ENCODE peak calls at places on chromosomes 7 and 10, in nine cellular contexts. V is ecto neural progenitor cell, Y is NCI-H1105 treated with DMSO at 0.1 percent for 48 hours, L is T-helper 1 cell, E is neural progenitor cell, S is cerebellar cortex, H is posterior vena cava, U is hippocampal formation, G is C1 segment of cervical spinal cord. W is an unnamed sample.

GRCh38 chr10:117137031-117137910 is 799 bp downstream of the VAX1 start:
- DNase-seq in E (peak; percentile 83), Y (peak; percentile 19), V (peak; percentile 73), G (no peak), S (no peak), U (no peak), H (no peak), L (no peak), W (no peak)

GRCh38 chr7:46784746-46785145 is 797.2 kb downstream of the TNS3 start:
- DNase-seq in E (no peak), U (no peak), S (no peak), G (no peak), L (no peak), Y (no peak), V (no peak), H (no peak), W (no peak)

GRCh38 chr7:80154656-80155325 is 20.2 kb downstream of the GNAI1 start:
- DNase-seq in H (no peak), G (no peak), V (no peak), Y (no peak), E (no peak), L (no peak), U (no peak), S (no peak), W (no peak)

GRCh38 chr10:89163265-89163995 is 43.7 kb downstream of the CH25H start:
- DNase-seq in Y (no peak), E (no peak), L (peak; percentile 23), G (peak; percentile 10), U (peak; percentile 8), H (no peak), S (peak; percentile 47), V (no peak), W (peak; percentile 30)

GRCh38 chr7:29332875-29333482 is 138.4 kb downstream of the CHN2 start:
- DNase-seq in E (no peak), Y (no peak), H (no peak), U (peak; percentile 42), L (no peak), S (no peak), G (no peak), V (no peak), W (no peak)

GRCh38 chr7:100908512-100908911 is 12.8 kb upstream of the ACHE start:
- DNase-seq in L (no peak), E (no peak), G (no peak), U (no peak), Y (no peak), V (no peak), S (no peak), H (peak; percentile 4), W (no peak)

GRCh38 chr10:50231515-50232260 is 19.6 kb downstream of the ASAH2 start:
- DNase-seq in E (no peak), S (no peak), H (no peak), V (no peak), U (no peak), L (no peak), Y (no peak), G (no peak), W (no peak)

GRCh38 chr10:22097696-22098095 is 94.2 kb upstream of the DNAJC1 start:
- DNase-seq in U (no peak), Y (no peak), G (no peak), E (no peak), V (no peak), L (no peak), S (no peak), H (no peak), W (no peak)

GRCh38 chr7:106056513-106057203 is 55.5 kb downstream of the SYPL1 start:
- DNase-seq in V (peak; percentile 74), L (peak; percentile 64), S (peak; percentile 85), E (peak; percentile 72), U (peak; percentile 81), G (peak; percentile 47), Y (peak; percentile 69), H (peak; percentile 88), W (peak; percentile 73)

GRCh38 chr7:83807770-83808169 is 158.8 kb upstream of the SEMA3E start:
- DNase-seq in U (no peak), S (no peak), G (no peak), H (no peak), E (no peak), Y (no peak), V (no peak), L (no peak), W (no peak)

GRCh38 chr10:35027567-35027966 is 62.6 kb downstream of the CUL2 start:
- DNase-seq in U (no peak), L (no peak), H (no peak), E (no peak), V (no peak), G (no peak), S (peak; percentile 12), Y (peak; percentile 24), W (no peak)

GRCh38 chr10:49349390-49349789 is 46.5 kb downstream of the DRGX start:
- DNase-seq in U (no peak), V (no peak), H (no peak), Y (no peak), L (no peak), G (no peak), E (no peak), S (no peak), W (no peak)

GRCh38 chr10:61016007-61016406 is 72.0 kb upstream of the RHOBTB1 start:
- DNase-seq in Y (no peak), E (no peak), U (no peak), V (no peak), S (no peak), L (no peak), G (no peak), H (no peak), W (no peak)

GRCh38 chr7:96499532-96499931 is 177.6 kb upstream of the SLC25A13 start:
- DNase-seq in H (no peak), G (no peak), U (no peak), V (no peak), E (no peak), S (no peak), L (no peak), Y (no peak), W (no peak)

GRCh38 chr10:58994226-58995057 is 182.0 kb upstream of the PHYHIPL start:
- DNase-seq in Y (no peak), E (no peak), G (no peak), L (no peak), H (no peak), U (no peak), V (no peak), S (no peak), W (no peak)

GRCh38 chr10:124380256-124380995 is 38.3 kb downstream of the OAT start:
- DNase-seq in Y (no peak), E (no peak), L (no peak), U (no peak), G (no peak), S (no peak), V (no peak), H (no peak), W (no peak)

GRCh38 chr10:129095980-129096339 is 371.1 kb upstream of the MGMT start:
- DNase-seq in S (no peak), U (no peak), V (no peak), L (no peak), Y (no peak), E (no peak), H (no peak), G (no peak), W (no peak)

GRCh38 chr10:91614254-91614624 is 18.6 kb downstream of the PPP1R3C start:
- DNase-seq in S (no peak), E (no peak), G (no peak), Y (no peak), V (no peak), H (no peak), U (no peak), L (no peak), W (no peak)

GRCh38 chr7:69624431-69624830 is 26.2 kb downstream of the AUTS2 start:
- DNase-seq in L (no peak), U (no peak), H (no peak), S (no peak), E (no peak), V (no peak), G (no peak), Y (no peak), W (no peak)

GRCh38 chr10:125961743-125962142 is 65.4 kb downstream of the FANK1 start:
- DNase-seq in E (peak; percentile 24), G (no peak), H (no peak), L (no peak), V (no peak), S (no peak), Y (no peak), U (no peak), W (no peak)

GRCh38 chr10:62001898-62002297 is 100.4 kb downstream of the ARID5B start:
- DNase-seq in E (no peak), V (no peak), H (no peak), L (no peak), G (no peak), U (no peak), Y (no peak), S (no peak), W (no peak)

GRCh38 chr10:78028438-78029293 is 649 bp downstream of the POLR3A start:
- DNase-seq in G (no peak), E (peak; percentile 60), S (no peak), Y (no peak), U (no peak), H (no peak), V (no peak), L (no peak), W (peak; percentile 17)

GRCh38 chr10:124569623-124570470 is 108.2 kb downstream of the LHPP start:
- DNase-seq in L (no peak), G (no peak), U (no peak), E (no peak), S (no peak), Y (no peak), V (no peak), H (peak; percentile 15), W (no peak)

GRCh38 chr10:34922138-34922537 is 107.0 kb upstream of the PARD3 start:
- DNase-seq in E (no peak), Y (no peak), U (no peak), G (no peak), S (no peak), L (no peak), H (no peak), V (no peak), W (no peak)

GRCh38 chr10:33453081-33453850 is 118.8 kb upstream of the NRP1 start:
- DNase-seq in U (no peak), L (no peak), G (no peak), V (no peak), Y (peak; percentile 58), S (no peak), H (no peak), E (no peak), W (no peak)

GRCh38 chr7:28405662-28406061 is 6.7 kb upstream of the CREB5 start:
- DNase-seq in H (peak; percentile 67), Y (no peak), G (no peak), U (no peak), E (no peak), S (no peak), L (no peak), V (no peak), W (peak; percentile 52)

GRCh38 chr10:118173326-118173725 is 126.6 kb upstream of the RAB11FIP2 start:
- DNase-seq in E (no peak), U (no peak), V (no peak), S (no peak), H (no peak), L (no peak), Y (no peak), G (no peak), W (no peak)

GRCh38 chr10:10209152-10209551 is 808.5 kb upstream of the CELF2 start:
- DNase-seq in V (no peak), E (no peak), G (no peak), U (no peak), L (no peak), S (peak; percentile 20), Y (no peak), H (no peak), W (peak; percentile 30)